ENCODE peak calls at places on chromosome 1, in eight cellular contexts. N is Daoy; K is stimulated activated CD4-positive, alpha-beta T cell treated with anti-CD3 and anti-CD28 coated beads, Interleukin-2, amount 100 ng/mL, for 24 hours; L is fibroblast of mammary gland; M is fibroblast of pulmonary artery; I is endothelial cell; Y is islet precursor cell; B is glomerular endothelial cell. G is an unnamed sample.

GRCh38 chr1:31434101-31434871 is 21.3 kb downstream of the SERINC2 start:
- DNase-seq in B (no peak), M (no peak), K (no peak), Y (peak), I (no peak), L (no peak), N (no peak), G (no peak)

GRCh38 chr1:2258996-2259395 is 30.9 kb downstream of the SKI start:
- DNase-seq in I (no peak), N (no peak), K (peak), M (no peak), B (no peak), Y (no peak), L (no peak), G (no peak)

GRCh38 chr1:1757422-1758058 is 20.7 kb downstream of the NADK start:
- DNase-seq in I (no peak), M (no peak), N (no peak), B (no peak), Y (peak), L (no peak), K (no peak), G (no peak)

GRCh38 chr1:188669715-188670114 is 1807.9 kb downstream of the BRINP3 start:
- DNase-seq in Y (no peak), I (no peak), N (peak), M (peak), B (no peak), L (no peak), K (no peak), G (peak)

GRCh38 chr1:1628656-1629429 is 3.1 kb upstream of the MMP23B start:
- DNase-seq in K (peak), B (no peak), L (no peak), I (no peak), M (no peak), Y (peak), N (no peak), G (no peak)

GRCh38 chr1:114003431-114003830 is 24.2 kb downstream of the OLFML3 start:
- DNase-seq in M (peak), N (no peak), K (no peak), B (no peak), Y (no peak), L (no peak), I (no peak), G (peak)

GRCh38 chr1:31991202-31991601 is 22.5 kb upstream of the KHDRBS1 start:
- DNase-seq in Y (no peak), B (no peak), N (no peak), L (peak), M (no peak), K (no peak), I (no peak), G (no peak)

GRCh38 chr1:71081697-71082080 is 854 bp upstream of the ZRANB2 start:
- DNase-seq in K (peak), B (no peak), Y (peak), N (peak), I (peak), M (no peak), L (no peak), G (no peak)

GRCh38 chr1:72892461-72892860 is 610.1 kb upstream of the NEGR1 start:
- DNase-seq in B (no peak), N (peak), K (no peak), M (peak), I (no peak), Y (no peak), L (peak), G (no peak)

GRCh38 chr1:60904079-60904852 is 178.1 kb upstream of the NFIA start:
- DNase-seq in Y (no peak), L (peak), M (peak), B (no peak), I (no peak), K (no peak), N (peak), G (peak)

GRCh38 chr1:40438391-40439015 is 11.8 kb upstream of the ZFP69B start:
- DNase-seq in I (peak), Y (no peak), L (peak), N (peak), B (no peak), K (no peak), M (peak), G (peak)

G was measured in A673.